ENCODE peak calls at places on chromosomes 7 and 10, in four cellular contexts. Z is spleen, H is thyroid gland, S is mucosa of descending colon. P is an unnamed sample.

GRCh38 chr10:115948415-115948814 is 324.6 kb downstream of the GFRA1 start:
- DNase-seq in Z (no peak), H (no peak), S (no peak), P (no peak)

GRCh38 chr7:144011458-144012230 is 11.5 kb downstream of the OR6B1 start:
- DNase-seq in Z (no peak), H (no peak), S (no peak), P (no peak)

GRCh38 chr10:21495002-21495685 is 30.3 kb downstream of the SKIDA1 start:
- DNase-seq in Z (peak), H (peak), S (no peak), P (no peak)

GRCh38 chr10:86819567-86819966 is 63.1 kb downstream of the BMPR1A start:
- DNase-seq in Z (no peak), H (no peak), S (no peak), P (no peak)

GRCh38 chr7:100087055-100087750 is 1.6 kb upstream of the COPS6 start:
- DNase-seq in Z (no peak), H (no peak), S (no peak), P (no peak)

GRCh38 chr7:65988084-65988483 is 6.1 kb upstream of the GUSB start:
- DNase-seq in Z (no peak), H (no peak), S (no peak), P (no peak)

GRCh38 chr10:71225291-71226058 is 13.1 kb downstream of the UNC5B start:
- DNase-seq in Z (peak), H (no peak), S (no peak), P (no peak)

GRCh38 chr10:57964371-57964770 is 303.3 kb downstream of the IPMK start:
- DNase-seq in Z (no peak), H (peak), S (no peak), P (no peak)

GRCh38 chr7:87574630-87575029 is 26.1 kb downstream of the ABCB1 start:
- DNase-seq in Z (no peak), H (no peak), S (no peak), P (no peak)

GRCh38 chr7:17109017-17109416 is 189.4 kb upstream of the AHR start:
- DNase-seq in Z (no peak), H (no peak), S (no peak), P (no peak)

GRCh38 chr10:119269737-119270136 is 62.4 kb downstream of the GRK5 start:
- DNase-seq in Z (peak), H (no peak), S (no peak), P (no peak)

GRCh38 chr7:1811850-1812692 is 142.0 kb downstream of the ELFN1 start:
- DNase-seq in Z (peak), H (no peak), S (no peak), P (peak)

GRCh38 chr7:151276651-151277590 is 28.4 kb upstream of the SMARCD3 start:
- DNase-seq in Z (peak), H (peak), S (peak), P (peak)

GRCh38 chr10:73763343-73763742 is 18.5 kb upstream of the CHCHD1 start:
- DNase-seq in Z (no peak), H (no peak), S (no peak), P (no peak)

GRCh38 chr7:37408241-37408884 is 40.3 kb downstream of the ELMO1 start:
- DNase-seq in Z (no peak), H (no peak), S (no peak), P (no peak)

GRCh38 chr10:76035728-76036409 is 604.4 kb downstream of the LRMDA start:
- DNase-seq in Z (no peak), H (no peak), S (no peak), P (no peak)

GRCh38 chr7:50312589-50313162 is 8.2 kb downstream of the IKZF1 start:
- DNase-seq in Z (no peak), H (no peak), S (no peak), P (no peak)

GRCh38 chr7:67406941-67407340 is 410.3 kb downstream of the TYW1 start:
- DNase-seq in Z (no peak), H (peak), S (no peak), P (no peak)

GRCh38 chr10:72316748-72317435 is 37.8 kb downstream of the DNAJB12 start:
- DNase-seq in Z (peak), H (peak), S (peak), P (peak)

GRCh38 chr10:17335065-17335464 is 107.0 kb downstream of the VIM start:
- DNase-seq in Z (no peak), H (no peak), S (no peak), P (no peak)

GRCh38 chr7:44218418-44219201 is 17.8 kb downstream of the YKT6 start:
- DNase-seq in Z (peak), H (peak), S (peak), P (no peak)

GRCh38 chr7:126778101-126778500 is 474.6 kb downstream of the GRM8 start:
- DNase-seq in Z (no peak), H (no peak), S (no peak), P (no peak)

GRCh38 chr7:102138676-102139075 is 148.0 kb upstream of the SH2B2 start:
- DNase-seq in Z (no peak), H (no peak), S (no peak), P (no peak)

GRCh38 chr7:102146122-102146521 is 140.5 kb upstream of the SH2B2 start:
- DNase-seq in Z (no peak), H (no peak), S (no peak), P (no peak)

DNA sequence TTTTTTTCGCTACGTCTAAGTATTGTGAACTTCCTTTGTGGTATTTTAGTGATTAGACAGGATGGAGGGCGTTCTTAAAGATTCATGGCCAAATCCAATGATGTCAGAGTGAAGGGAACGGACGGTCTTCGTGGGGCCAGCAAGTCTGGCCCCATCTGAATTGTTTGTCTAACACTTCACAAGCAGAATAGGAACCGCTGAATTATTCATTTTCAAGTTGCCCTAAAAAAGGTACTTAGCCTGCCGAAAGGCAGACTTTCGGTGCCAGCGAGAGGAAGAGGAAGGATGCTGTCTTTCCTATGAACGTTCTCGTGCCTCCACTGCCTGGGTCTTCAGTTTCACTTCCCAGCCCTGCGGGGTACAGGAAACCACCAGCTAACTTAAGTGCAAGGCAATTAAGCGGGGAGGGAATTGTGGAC is 145.7 kb upstream of the SH2B2 start:
- DNase-seq in Z (peak), H (no peak), S (no peak), P (no peak)
- H3K4me3 ChIP-seq in Z (peak), H (no peak), S (no peak), P (no peak)

GRCh38 chr10:5945561-5946418 is 31.6 kb downstream of the IL15RA start:
- DNase-seq in Z (peak), H (peak), S (peak), P (no peak)
- H3K4me3 ChIP-seq in Z (peak), H (no peak), S (no peak), P (peak)

GRCh38 chr7:46245587-46246111 is 324.6 kb upstream of the IGFBP3 start:
- DNase-seq in Z (no peak), H (no peak), S (no peak), P (no peak)
- H3K4me3 ChIP-seq in Z (no peak), H (no peak), S (no peak), P (no peak)

GRCh38 chr7:121480058-121480457 is 84.0 kb upstream of the FAM3C start:
- DNase-seq in Z (no peak), H (no peak), S (no peak), P (no peak)
- H3K4me3 ChIP-seq in Z (no peak), H (no peak), S (no peak), P (no peak)

GRCh38 chr10:47301833-47302232 is 1.8 kb downstream of the GDF10 start:
- DNase-seq in Z (no peak), H (no peak), S (no peak), P (no peak)

GRCh38 chr10:47299611-47299988 is 397 bp upstream of the GDF10 start:
- DNase-seq in Z (no peak), H (no peak), S (no peak), P (no peak)

GRCh38 chr10:47297796-47298540 is 2.0 kb upstream of the GDF10 start:
- DNase-seq in Z (no peak), H (peak), S (no peak), P (no peak)

GRCh38 chr10:47298730-47299129 is 1.3 kb upstream of the GDF10 start:
- DNase-seq in Z (no peak), H (no peak), S (no peak), P (no peak)

GRCh38 chr10:47299989-47300931 is at the start of gene GDF10:
- DNase-seq in Z (no peak), H (no peak), S (no peak), P (peak)
- H3K4me3 ChIP-seq in Z (peak), H (peak), S (no peak), P (no peak)

DNA sequence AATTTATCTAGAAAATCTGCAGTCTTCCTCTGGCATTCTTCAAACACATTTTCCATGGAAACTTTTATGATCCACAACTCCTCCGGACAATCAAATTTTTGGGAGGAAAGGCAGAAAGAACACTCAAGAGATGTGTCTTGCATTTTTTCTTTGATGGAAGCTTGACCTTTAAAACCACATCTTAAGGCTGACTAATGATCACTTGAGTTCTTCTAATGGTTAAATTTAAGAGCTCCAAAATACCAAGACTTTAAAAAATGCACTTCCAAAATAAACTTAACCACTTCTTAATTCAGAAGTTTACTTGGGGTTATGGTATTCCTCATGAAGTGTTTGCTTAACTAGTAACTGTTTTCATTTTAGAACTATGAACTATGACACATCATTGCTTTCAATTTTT is 43.3 kb downstream of the ETV1 start:
- DNase-seq in Z (no peak), H (no peak), S (no peak), P (no peak)
- H3K4me3 ChIP-seq in Z (no peak), H (no peak), S (no peak), P (no peak)